ENCODE peak calls at places on chromosomes 5 and 9, in seven cellular contexts. S is cerebellar cortex, Q is Daoy, Z is brain microvascular endothelial cell, Y is Peyer's patch, W is foreskin keratinocyte, D is left lobe of liver. H is an unnamed sample.

GRCh38 chr9:27019589-27019988 is 14.1 kb upstream of the LRRC19 start:
- DNase-seq in S (no peak), Q (no peak), Z (no peak), Y (no peak), W (peak; percentile 4), D (no peak), H (no peak)

GRCh38 chr9:134536101-134536900 is 105.3 kb upstream of the COL5A1 start:
- DNase-seq in S (no peak), Q (peak; percentile 91), Z (peak; percentile 81), Y (no peak), W (peak; percentile 21), D (no peak), H (no peak)

GRCh38 chr5:67648201-67648671 is 451.6 kb upstream of the CD180 start:
- DNase-seq in S (peak; percentile 93), Q (peak; percentile 60), Z (peak; percentile 73), Y (peak; percentile 55), W (no peak), D (peak; percentile 50), H (peak; percentile 94)

GRCh38 chr5:144638802-144639201 is 468.1 kb downstream of the KCTD16 start:
- DNase-seq in S (no peak), Q (no peak), Z (no peak), Y (no peak), W (no peak), D (no peak), H (no peak)

GRCh38 chr5:115459844-115460243 is 84.7 kb downstream of the FEM1C start:
- DNase-seq in S (no peak), Q (no peak), Z (no peak), Y (no peak), W (peak; percentile 30), D (no peak), H (no peak)

GRCh38 chr5:77563475-77563874 is 71.4 kb upstream of the WDR41 start:
- DNase-seq in S (no peak), Q (no peak), Z (no peak), Y (no peak), W (no peak), D (no peak), H (no peak)

GRCh38 chr9:89905628-89906338 is 301.0 kb downstream of the GADD45G start:
- DNase-seq in S (no peak), Q (no peak), Z (no peak), Y (no peak), W (no peak), D (peak; percentile 16), H (no peak)

GRCh38 chr9:129610193-129610472 is 10.8 kb downstream of the C9orf50 start:
- DNase-seq in S (no peak), Q (no peak), Z (no peak), Y (no peak), W (no peak), D (no peak), H (no peak)

GRCh38 chr5:173324115-173325001 is 3.9 kb downstream of the STC2 start:
- DNase-seq in S (no peak), Q (peak; percentile 70), Z (no peak), Y (peak; percentile 70), W (no peak), D (peak; percentile 61), H (no peak)

GRCh38 chr9:68733021-68733405 is 28.0 kb downstream of the PIP5K1B start:
- DNase-seq in S (peak; percentile 65), Q (no peak), Z (no peak), Y (no peak), W (no peak), D (no peak), H (peak; percentile 68)

H was measured in G401.